ENCODE peak calls at places on chromosome X, in nine cellular contexts. A, S, P, J, C, T, M, K and L are unnamed samples.

GRCh38 chrX:1323315-1323714 is 13.3 kb upstream of the IL3RA start:
- DNase-seq in S (no peak), T (peak), J (peak), P (peak), M (peak), C (peak), A (peak), K (peak), L (peak)

GRCh38 chrX:148629435-148629834 is 129.0 kb downstream of the AFF2 start:
- DNase-seq in K (no peak), A (no peak), P (no peak), C (no peak), J (no peak), S (no peak), M (no peak), T (no peak), L (no peak)

GRCh38 chrX:48472851-48473717 is 2.9 kb upstream of the FTSJ1 start:
- DNase-seq in S (no peak), J (no peak), M (no peak), K (no peak), C (no peak), A (peak), T (peak), P (no peak), L (no peak)

GRCh38 chrX:25344191-25344936 is 328.6 kb upstream of the ARX start:
- DNase-seq in P (no peak), M (peak), C (no peak), K (no peak), S (peak), A (no peak), J (no peak), T (peak), L (peak)

GRCh38 chrX:133414399-133415275 is 652 bp downstream of the GPC4 start:
- DNase-seq in S (no peak), K (no peak), J (no peak), T (no peak), P (no peak), A (peak), M (no peak), C (peak), L (no peak)

GRCh38 chrX:46770006-46770816 is 11.3 kb upstream of the SLC9A7 start:
- DNase-seq in J (no peak), S (no peak), C (no peak), M (peak), P (no peak), T (no peak), K (no peak), A (no peak), L (no peak)

GRCh38 chrX:153903238-153903980 is 1.1 kb upstream of the AVPR2 start:
- DNase-seq in C (no peak), J (no peak), T (no peak), K (no peak), P (no peak), A (no peak), M (no peak), S (no peak), L (no peak)

GRCh38 chrX:1529756-1530155 is 7.2 kb downstream of the P2RY8 start:
- DNase-seq in J (no peak), T (no peak), M (no peak), P (no peak), C (no peak), K (no peak), S (no peak), A (no peak), L (no peak)

GRCh38 chrX:35919536-35920309 is at the start of gene CFAP47:
- DNase-seq in T (peak), J (no peak), P (no peak), S (peak), A (peak), M (no peak), C (peak), K (no peak), L (peak)

GRCh38 chrX:40279091-40279430 is 181.3 kb upstream of the BCOR start:
- DNase-seq in S (no peak), J (no peak), T (no peak), A (no peak), K (no peak), M (no peak), P (no peak), C (no peak), L (no peak)

GRCh38 chrX:110204986-110205385 is 112.9 kb downstream of the AMMECR1 start:
- DNase-seq in K (no peak), M (no peak), T (no peak), S (no peak), C (no peak), J (no peak), P (no peak), A (no peak), L (no peak)

GRCh38 chrX:9195199-9195880 is 161.4 kb upstream of the FAM9B start:
- DNase-seq in P (no peak), T (no peak), A (no peak), M (no peak), K (no peak), S (no peak), C (no peak), J (no peak), L (peak)